ENCODE peak calls at places on chromosomes 13 and 19, in ten cellular contexts. One of them, this sample, is unnamed.

GRCh38 chr19:40718774-40719391 is 2.0 kb downstream of the ITPKC start:
- DNase-seq in T-cell: no peak
- DNase-seq in GM13976: peak
- DNase-seq in germinal center: no peak
- DNase-seq in Right ventricle myocardium superior: peak
- DNase-seq in EL: peak
- DNase-seq in amniotic stem cell: peak
- DNase-seq in upper lobe of right lung: peak
- DNase-seq in AG08395: peak
- DNase-seq in naive thymus-derived CD8-positive, alpha-beta T cell: peak
- DNase-seq in this sample: peak

GRCh38 chr19:677201-677600 is 1.0 kb downstream of the FSTL3 start:
- DNase-seq in T-cell: no peak
- DNase-seq in GM13976: no peak
- DNase-seq in germinal center: no peak
- DNase-seq in Right ventricle myocardium superior: peak
- DNase-seq in EL: peak
- DNase-seq in amniotic stem cell: peak
- DNase-seq in upper lobe of right lung: peak
- DNase-seq in AG08395: peak
- DNase-seq in naive thymus-derived CD8-positive, alpha-beta T cell: no peak
- DNase-seq in this sample: no peak

GRCh38 chr19:10501971-10502523 is 1.1 kb downstream of the KEAP1 start:
- DNase-seq in T-cell: peak
- DNase-seq in GM13976: peak
- DNase-seq in germinal center: peak
- DNase-seq in Right ventricle myocardium superior: peak
- DNase-seq in EL: peak
- DNase-seq in amniotic stem cell: no peak
- DNase-seq in upper lobe of right lung: peak
- DNase-seq in AG08395: peak
- DNase-seq in naive thymus-derived CD8-positive, alpha-beta T cell: no peak
- DNase-seq in this sample: peak

GRCh38 chr13:99314640-99315176 is 7.5 kb upstream of the GPR183 start:
- DNase-seq in T-cell: no peak
- DNase-seq in GM13976: no peak
- DNase-seq in germinal center: no peak
- DNase-seq in Right ventricle myocardium superior: no peak
- DNase-seq in EL: peak
- DNase-seq in amniotic stem cell: no peak
- DNase-seq in upper lobe of right lung: no peak
- DNase-seq in AG08395: no peak
- DNase-seq in naive thymus-derived CD8-positive, alpha-beta T cell: peak
- DNase-seq in this sample: no peak

GRCh38 chr19:869245-870177 is 10.0 kb downstream of the CFD start:
- DNase-seq in T-cell: no peak
- DNase-seq in GM13976: no peak
- DNase-seq in germinal center: no peak
- DNase-seq in Right ventricle myocardium superior: peak
- DNase-seq in EL: peak
- DNase-seq in amniotic stem cell: peak
- DNase-seq in upper lobe of right lung: no peak
- DNase-seq in AG08395: peak
- DNase-seq in naive thymus-derived CD8-positive, alpha-beta T cell: no peak
- DNase-seq in this sample: peak

GRCh38 chr13:59408738-59409137 is 755.0 kb downstream of the DIAPH3 start:
- DNase-seq in T-cell: no peak
- DNase-seq in GM13976: no peak
- DNase-seq in germinal center: no peak
- DNase-seq in Right ventricle myocardium superior: no peak
- DNase-seq in EL: no peak
- DNase-seq in amniotic stem cell: no peak
- DNase-seq in upper lobe of right lung: no peak
- DNase-seq in AG08395: no peak
- DNase-seq in naive thymus-derived CD8-positive, alpha-beta T cell: no peak
- DNase-seq in this sample: no peak

GRCh38 chr13:40787062-40787461 is 2.3 kb upstream of the SLC25A15 start:
- DNase-seq in T-cell: no peak
- DNase-seq in GM13976: no peak
- DNase-seq in germinal center: no peak
- DNase-seq in Right ventricle myocardium superior: no peak
- DNase-seq in EL: peak
- DNase-seq in amniotic stem cell: no peak
- DNase-seq in upper lobe of right lung: no peak
- DNase-seq in AG08395: no peak
- DNase-seq in naive thymus-derived CD8-positive, alpha-beta T cell: no peak
- DNase-seq in this sample: no peak

GRCh38 chr13:52998290-52998876 is 30.2 kb upstream of the OLFM4 start:
- DNase-seq in T-cell: no peak
- DNase-seq in GM13976: no peak
- DNase-seq in germinal center: no peak
- DNase-seq in Right ventricle myocardium superior: no peak
- DNase-seq in EL: no peak
- DNase-seq in amniotic stem cell: no peak
- DNase-seq in upper lobe of right lung: no peak
- DNase-seq in AG08395: no peak
- DNase-seq in naive thymus-derived CD8-positive, alpha-beta T cell: no peak
- DNase-seq in this sample: no peak

GRCh38 chr13:68185767-68186166 is 955.6 kb upstream of the PCDH9 start:
- DNase-seq in T-cell: no peak
- DNase-seq in GM13976: no peak
- DNase-seq in germinal center: no peak
- DNase-seq in Right ventricle myocardium superior: no peak
- DNase-seq in EL: no peak
- DNase-seq in amniotic stem cell: no peak
- DNase-seq in upper lobe of right lung: no peak
- DNase-seq in AG08395: no peak
- DNase-seq in naive thymus-derived CD8-positive, alpha-beta T cell: no peak
- DNase-seq in this sample: no peak

GRCh38 chr19:5545051-5545450 is 22.7 kb downstream of the TINCR start:
- DNase-seq in T-cell: no peak
- DNase-seq in GM13976: no peak
- DNase-seq in germinal center: no peak
- DNase-seq in Right ventricle myocardium superior: no peak
- DNase-seq in EL: no peak
- DNase-seq in amniotic stem cell: no peak
- DNase-seq in upper lobe of right lung: no peak
- DNase-seq in AG08395: no peak
- DNase-seq in naive thymus-derived CD8-positive, alpha-beta T cell: no peak
- DNase-seq in this sample: no peak

GRCh38 chr13:49646688-49647087 is 18.4 kb downstream of the ARL11 start:
- DNase-seq in T-cell: no peak
- DNase-seq in GM13976: no peak
- DNase-seq in germinal center: no peak
- DNase-seq in Right ventricle myocardium superior: no peak
- DNase-seq in EL: no peak
- DNase-seq in amniotic stem cell: no peak
- DNase-seq in upper lobe of right lung: no peak
- DNase-seq in AG08395: no peak
- DNase-seq in naive thymus-derived CD8-positive, alpha-beta T cell: no peak
- DNase-seq in this sample: no peak

GRCh38 chr19:48726573-48726972 is 7.0 kb upstream of the MAMSTR start:
- DNase-seq in T-cell: no peak
- DNase-seq in GM13976: no peak
- DNase-seq in germinal center: peak
- DNase-seq in Right ventricle myocardium superior: no peak
- DNase-seq in EL: no peak
- DNase-seq in amniotic stem cell: no peak
- DNase-seq in upper lobe of right lung: no peak
- DNase-seq in AG08395: no peak
- DNase-seq in naive thymus-derived CD8-positive, alpha-beta T cell: peak
- DNase-seq in this sample: no peak

GRCh38 chr19:35692010-35692409 is 12.3 kb upstream of the ZBTB32 start:
- DNase-seq in T-cell: no peak
- DNase-seq in GM13976: no peak
- DNase-seq in germinal center: no peak
- DNase-seq in Right ventricle myocardium superior: no peak
- DNase-seq in EL: no peak
- DNase-seq in amniotic stem cell: no peak
- DNase-seq in upper lobe of right lung: no peak
- DNase-seq in AG08395: no peak
- DNase-seq in naive thymus-derived CD8-positive, alpha-beta T cell: no peak
- DNase-seq in this sample: peak

GRCh38 chr13:109479991-109480696 is 306.2 kb downstream of the IRS2 start:
- DNase-seq in T-cell: no peak
- DNase-seq in GM13976: no peak
- DNase-seq in germinal center: no peak
- DNase-seq in Right ventricle myocardium superior: no peak
- DNase-seq in EL: peak
- DNase-seq in amniotic stem cell: no peak
- DNase-seq in upper lobe of right lung: no peak
- DNase-seq in AG08395: no peak
- DNase-seq in naive thymus-derived CD8-positive, alpha-beta T cell: no peak
- DNase-seq in this sample: no peak

GRCh38 chr13:99548448-99548847 is 47.2 kb downstream of the TM9SF2 start:
- DNase-seq in T-cell: no peak
- DNase-seq in GM13976: no peak
- DNase-seq in germinal center: no peak
- DNase-seq in Right ventricle myocardium superior: no peak
- DNase-seq in EL: no peak
- DNase-seq in amniotic stem cell: no peak
- DNase-seq in upper lobe of right lung: no peak
- DNase-seq in AG08395: no peak
- DNase-seq in naive thymus-derived CD8-positive, alpha-beta T cell: no peak
- DNase-seq in this sample: no peak

GRCh38 chr19:3162418-3163229 is 15.9 kb upstream of the S1PR4 start:
- DNase-seq in T-cell: no peak
- DNase-seq in GM13976: no peak
- DNase-seq in germinal center: peak
- DNase-seq in Right ventricle myocardium superior: no peak
- DNase-seq in EL: no peak
- DNase-seq in amniotic stem cell: no peak
- DNase-seq in upper lobe of right lung: peak
- DNase-seq in AG08395: peak
- DNase-seq in naive thymus-derived CD8-positive, alpha-beta T cell: no peak
- DNase-seq in this sample: no peak

GRCh38 chr19:53102186-53102585 is 1.0 kb downstream of the ZNF160 start:
- DNase-seq in T-cell: no peak
- DNase-seq in GM13976: no peak
- DNase-seq in germinal center: no peak
- DNase-seq in Right ventricle myocardium superior: no peak
- DNase-seq in EL: peak
- DNase-seq in amniotic stem cell: no peak
- DNase-seq in upper lobe of right lung: no peak
- DNase-seq in AG08395: no peak
- DNase-seq in naive thymus-derived CD8-positive, alpha-beta T cell: peak
- DNase-seq in this sample: no peak

GRCh38 chr19:8600816-8601215 is 9.7 kb downstream of the ADAMTS10 start:
- DNase-seq in T-cell: no peak
- DNase-seq in GM13976: no peak
- DNase-seq in germinal center: no peak
- DNase-seq in Right ventricle myocardium superior: no peak
- DNase-seq in EL: no peak
- DNase-seq in amniotic stem cell: no peak
- DNase-seq in upper lobe of right lung: no peak
- DNase-seq in AG08395: no peak
- DNase-seq in naive thymus-derived CD8-positive, alpha-beta T cell: no peak
- DNase-seq in this sample: no peak

GRCh38 chr13:70104481-70104880 is 3.1 kb upstream of the ATXN8OS start:
- DNase-seq in T-cell: no peak
- DNase-seq in GM13976: no peak
- DNase-seq in germinal center: no peak
- DNase-seq in Right ventricle myocardium superior: no peak
- DNase-seq in EL: no peak
- DNase-seq in amniotic stem cell: no peak
- DNase-seq in upper lobe of right lung: no peak
- DNase-seq in AG08395: no peak
- DNase-seq in naive thymus-derived CD8-positive, alpha-beta T cell: no peak
- DNase-seq in this sample: no peak

GRCh38 chr13:32951580-32951979 is 64.6 kb upstream of the KL start:
- DNase-seq in T-cell: no peak
- DNase-seq in GM13976: no peak
- DNase-seq in germinal center: no peak
- DNase-seq in Right ventricle myocardium superior: no peak
- DNase-seq in EL: no peak
- DNase-seq in amniotic stem cell: no peak
- DNase-seq in upper lobe of right lung: no peak
- DNase-seq in AG08395: no peak
- DNase-seq in naive thymus-derived CD8-positive, alpha-beta T cell: no peak
- DNase-seq in this sample: no peak

GRCh38 chr19:49387936-49388372 is at the start of gene KASH5:
- DNase-seq in T-cell: peak
- DNase-seq in GM13976: peak
- DNase-seq in germinal center: peak
- DNase-seq in Right ventricle myocardium superior: peak
- DNase-seq in EL: peak
- DNase-seq in amniotic stem cell: no peak
- DNase-seq in upper lobe of right lung: peak
- DNase-seq in AG08395: no peak
- DNase-seq in naive thymus-derived CD8-positive, alpha-beta T cell: peak
- DNase-seq in this sample: peak

GRCh38 chr19:19232231-19232630 is 20.5 kb downstream of the NCAN start:
- DNase-seq in T-cell: no peak
- DNase-seq in GM13976: no peak
- DNase-seq in germinal center: no peak
- DNase-seq in Right ventricle myocardium superior: no peak
- DNase-seq in EL: no peak
- DNase-seq in amniotic stem cell: no peak
- DNase-seq in upper lobe of right lung: no peak
- DNase-seq in AG08395: no peak
- DNase-seq in naive thymus-derived CD8-positive, alpha-beta T cell: no peak
- DNase-seq in this sample: no peak

GRCh38 chr13:85137516-85137915 is 661.7 kb downstream of the SLITRK6 start:
- DNase-seq in T-cell: no peak
- DNase-seq in GM13976: no peak
- DNase-seq in germinal center: no peak
- DNase-seq in Right ventricle myocardium superior: no peak
- DNase-seq in EL: no peak
- DNase-seq in amniotic stem cell: peak
- DNase-seq in upper lobe of right lung: no peak
- DNase-seq in AG08395: no peak
- DNase-seq in naive thymus-derived CD8-positive, alpha-beta T cell: no peak
- DNase-seq in this sample: no peak

GRCh38 chr19:17327654-17328516 is 6.8 kb downstream of the ANO8 start:
- DNase-seq in T-cell: peak
- DNase-seq in GM13976: peak
- DNase-seq in germinal center: peak
- DNase-seq in Right ventricle myocardium superior: peak
- DNase-seq in EL: no peak
- DNase-seq in amniotic stem cell: no peak
- DNase-seq in upper lobe of right lung: peak
- DNase-seq in AG08395: no peak
- DNase-seq in naive thymus-derived CD8-positive, alpha-beta T cell: peak
- DNase-seq in this sample: peak

GRCh38 chr19:7715671-7716070 is 13.7 kb upstream of the FCER2 start:
- DNase-seq in T-cell: no peak
- DNase-seq in GM13976: no peak
- DNase-seq in germinal center: no peak
- DNase-seq in Right ventricle myocardium superior: no peak
- DNase-seq in EL: no peak
- DNase-seq in amniotic stem cell: no peak
- DNase-seq in upper lobe of right lung: no peak
- DNase-seq in AG08395: no peak
- DNase-seq in naive thymus-derived CD8-positive, alpha-beta T cell: no peak
- DNase-seq in this sample: no peak

GRCh38 chr13:106349080-106349841 is 186.2 kb downstream of the EFNB2 start:
- DNase-seq in T-cell: no peak
- DNase-seq in GM13976: no peak
- DNase-seq in germinal center: no peak
- DNase-seq in Right ventricle myocardium superior: no peak
- DNase-seq in EL: peak
- DNase-seq in amniotic stem cell: no peak
- DNase-seq in upper lobe of right lung: peak
- DNase-seq in AG08395: no peak
- DNase-seq in naive thymus-derived CD8-positive, alpha-beta T cell: no peak
- DNase-seq in this sample: no peak

GRCh38 chr19:6204866-6205723 is 69.6 kb downstream of the ACSBG2 start:
- DNase-seq in T-cell: no peak
- DNase-seq in GM13976: no peak
- DNase-seq in germinal center: no peak
- DNase-seq in Right ventricle myocardium superior: no peak
- DNase-seq in EL: no peak
- DNase-seq in amniotic stem cell: no peak
- DNase-seq in upper lobe of right lung: peak
- DNase-seq in AG08395: no peak
- DNase-seq in naive thymus-derived CD8-positive, alpha-beta T cell: no peak
- DNase-seq in this sample: no peak

GRCh38 chr13:78598933-78599332 is 4.4 kb downstream of the POU4F1 start:
- DNase-seq in T-cell: no peak
- DNase-seq in GM13976: no peak
- DNase-seq in germinal center: no peak
- DNase-seq in Right ventricle myocardium superior: no peak
- DNase-seq in EL: no peak
- DNase-seq in amniotic stem cell: no peak
- DNase-seq in upper lobe of right lung: no peak
- DNase-seq in AG08395: no peak
- DNase-seq in naive thymus-derived CD8-positive, alpha-beta T cell: no peak
- DNase-seq in this sample: no peak

This sample was measured in ureter.